ENCODE peak calls at places on chromosomes 4 and X, in seven cellular contexts. One of them, this sample, is unnamed.

GRCh38 chr4:56531823-56532222 is 26.2 kb downstream of the ARL9 start:
- DNase-seq in progenitor cell of endocrine pancreas: no peak
- DNase-seq in astrocyte of the spinal cord: no peak
- DNase-seq in K562: peak
- DNase-seq in HFF-Myc: no peak
- DNase-seq in fibroblast of the aortic adventitia: peak
- DNase-seq in cardiac muscle cell: peak
- DNase-seq in this sample: no peak

GRCh38 chrX:29841750-29842149 is 373.6 kb upstream of the MAGEB2 start:
- DNase-seq in K562: no peak
- DNase-seq in cardiac muscle cell: peak
- DNase-seq in astrocyte of the spinal cord: no peak
- DNase-seq in progenitor cell of endocrine pancreas: no peak
- DNase-seq in HFF-Myc: no peak
- DNase-seq in fibroblast of the aortic adventitia: no peak
- DNase-seq in this sample: no peak

GRCh38 chrX:12770440-12770839 is 20.8 kb upstream of the PRPS2 start:
- DNase-seq in HFF-Myc: no peak
- DNase-seq in fibroblast of the aortic adventitia: peak
- DNase-seq in astrocyte of the spinal cord: peak
- DNase-seq in K562: no peak
- DNase-seq in progenitor cell of endocrine pancreas: no peak
- DNase-seq in cardiac muscle cell: peak
- DNase-seq in this sample: no peak

GRCh38 chr4:173214661-173215060 is 46.0 kb downstream of the GALNT7 start:
- DNase-seq in astrocyte of the spinal cord: peak
- DNase-seq in progenitor cell of endocrine pancreas: no peak
- DNase-seq in HFF-Myc: peak
- DNase-seq in cardiac muscle cell: peak
- DNase-seq in fibroblast of the aortic adventitia: peak
- DNase-seq in K562: no peak
- DNase-seq in this sample: no peak

GRCh38 chrX:67700607-67701006 is 156.8 kb downstream of the AR start:
- DNase-seq in progenitor cell of endocrine pancreas: no peak
- DNase-seq in K562: no peak
- DNase-seq in astrocyte of the spinal cord: no peak
- DNase-seq in cardiac muscle cell: no peak
- DNase-seq in HFF-Myc: no peak
- DNase-seq in fibroblast of the aortic adventitia: no peak
- DNase-seq in this sample: no peak

GRCh38 chr4:65580551-65580950 is 89.7 kb downstream of the EPHA5 start:
- DNase-seq in K562: no peak
- DNase-seq in HFF-Myc: no peak
- DNase-seq in astrocyte of the spinal cord: peak
- DNase-seq in progenitor cell of endocrine pancreas: no peak
- DNase-seq in cardiac muscle cell: peak
- DNase-seq in fibroblast of the aortic adventitia: peak
- DNase-seq in this sample: no peak

GRCh38 chr4:166723532-166724140 is 510.7 kb downstream of the SPOCK3 start:
- DNase-seq in K562: no peak
- DNase-seq in cardiac muscle cell: no peak
- DNase-seq in HFF-Myc: no peak
- DNase-seq in fibroblast of the aortic adventitia: no peak
- DNase-seq in progenitor cell of endocrine pancreas: no peak
- DNase-seq in astrocyte of the spinal cord: no peak
- DNase-seq in this sample: no peak

GRCh38 chrX:153816821-153817220 is 13.5 kb downstream of the PDZD4 start:
- DNase-seq in cardiac muscle cell: peak
- DNase-seq in progenitor cell of endocrine pancreas: no peak
- DNase-seq in astrocyte of the spinal cord: no peak
- DNase-seq in K562: peak
- DNase-seq in fibroblast of the aortic adventitia: no peak
- DNase-seq in HFF-Myc: no peak
- DNase-seq in this sample: no peak

GRCh38 chrX:96684339-96685204 is at the start of gene DIAPH2:
- DNase-seq in progenitor cell of endocrine pancreas: peak
- DNase-seq in fibroblast of the aortic adventitia: peak
- DNase-seq in astrocyte of the spinal cord: peak
- DNase-seq in K562: no peak
- DNase-seq in HFF-Myc: no peak
- DNase-seq in cardiac muscle cell: peak
- DNase-seq in this sample: no peak

GRCh38 chrX:136907626-136908025 is 27.1 kb upstream of the RBMX start:
- DNase-seq in HFF-Myc: no peak
- DNase-seq in K562: no peak
- DNase-seq in astrocyte of the spinal cord: no peak
- DNase-seq in cardiac muscle cell: peak
- DNase-seq in progenitor cell of endocrine pancreas: no peak
- DNase-seq in fibroblast of the aortic adventitia: no peak
- DNase-seq in this sample: no peak

GRCh38 chr4:156677656-156678055 is 293.9 kb downstream of the PDGFC start:
- DNase-seq in progenitor cell of endocrine pancreas: no peak
- DNase-seq in K562: no peak
- DNase-seq in HFF-Myc: no peak
- DNase-seq in astrocyte of the spinal cord: no peak
- DNase-seq in cardiac muscle cell: no peak
- DNase-seq in fibroblast of the aortic adventitia: no peak
- DNase-seq in this sample: no peak

GRCh38 chr4:53614616-53615015 is 23.3 kb upstream of the LNX1 start:
- DNase-seq in cardiac muscle cell: no peak
- DNase-seq in astrocyte of the spinal cord: no peak
- DNase-seq in HFF-Myc: no peak
- DNase-seq in progenitor cell of endocrine pancreas: no peak
- DNase-seq in fibroblast of the aortic adventitia: no peak
- DNase-seq in K562: no peak
- DNase-seq in this sample: no peak

GRCh38 chr4:76758290-76758882 is 139.6 kb downstream of the SOWAHB start:
- DNase-seq in astrocyte of the spinal cord: peak
- DNase-seq in progenitor cell of endocrine pancreas: no peak
- DNase-seq in fibroblast of the aortic adventitia: peak
- DNase-seq in K562: peak
- DNase-seq in HFF-Myc: peak
- DNase-seq in cardiac muscle cell: peak
- DNase-seq in this sample: no peak

GRCh38 chrX:2707334-2707760 is 16.3 kb downstream of the CD99 start:
- DNase-seq in fibroblast of the aortic adventitia: peak
- DNase-seq in progenitor cell of endocrine pancreas: no peak
- DNase-seq in cardiac muscle cell: peak
- DNase-seq in astrocyte of the spinal cord: peak
- DNase-seq in K562: no peak
- DNase-seq in HFF-Myc: peak
- DNase-seq in this sample: no peak

GRCh38 chrX:13364230-13364629 is 44.4 kb upstream of the ATXN3L start:
- DNase-seq in K562: no peak
- DNase-seq in fibroblast of the aortic adventitia: no peak
- DNase-seq in astrocyte of the spinal cord: no peak
- DNase-seq in HFF-Myc: no peak
- DNase-seq in cardiac muscle cell: no peak
- DNase-seq in progenitor cell of endocrine pancreas: no peak
- DNase-seq in this sample: no peak

GRCh38 chrX:50941638-50942037 is 31.1 kb downstream of the BMP15 start:
- DNase-seq in progenitor cell of endocrine pancreas: no peak
- DNase-seq in cardiac muscle cell: peak
- DNase-seq in astrocyte of the spinal cord: no peak
- DNase-seq in K562: no peak
- DNase-seq in fibroblast of the aortic adventitia: no peak
- DNase-seq in HFF-Myc: no peak
- DNase-seq in this sample: no peak

GRCh38 chrX:140712413-140713173 is 3.0 kb downstream of the LINC00632 start:
- DNase-seq in HFF-Myc: peak
- DNase-seq in K562: no peak
- DNase-seq in astrocyte of the spinal cord: peak
- DNase-seq in progenitor cell of endocrine pancreas: peak
- DNase-seq in fibroblast of the aortic adventitia: no peak
- DNase-seq in cardiac muscle cell: peak
- DNase-seq in this sample: no peak

GRCh38 chrX:35101901-35102300 is 159.3 kb downstream of the FAM47B start:
- DNase-seq in cardiac muscle cell: no peak
- DNase-seq in HFF-Myc: no peak
- DNase-seq in fibroblast of the aortic adventitia: no peak
- DNase-seq in K562: no peak
- DNase-seq in progenitor cell of endocrine pancreas: no peak
- DNase-seq in astrocyte of the spinal cord: no peak
- DNase-seq in this sample: no peak

GRCh38 chr4:120053916-120054315 is 12.7 kb downstream of the MAD2L1 start:
- DNase-seq in cardiac muscle cell: no peak
- DNase-seq in progenitor cell of endocrine pancreas: no peak
- DNase-seq in K562: no peak
- DNase-seq in astrocyte of the spinal cord: no peak
- DNase-seq in fibroblast of the aortic adventitia: no peak
- DNase-seq in HFF-Myc: no peak
- DNase-seq in this sample: no peak

GRCh38 chr4:139921551-139922184 is 232.3 kb downstream of the MAML3 start:
- DNase-seq in HFF-Myc: no peak
- DNase-seq in K562: no peak
- DNase-seq in fibroblast of the aortic adventitia: no peak
- DNase-seq in astrocyte of the spinal cord: no peak
- DNase-seq in cardiac muscle cell: no peak
- DNase-seq in progenitor cell of endocrine pancreas: peak
- DNase-seq in this sample: no peak

GRCh38 chr4:182916483-182917181 is 554 bp downstream of the DCTD start:
- DNase-seq in K562: peak
- DNase-seq in fibroblast of the aortic adventitia: peak
- DNase-seq in HFF-Myc: peak
- DNase-seq in astrocyte of the spinal cord: peak
- DNase-seq in cardiac muscle cell: peak
- DNase-seq in progenitor cell of endocrine pancreas: no peak
- DNase-seq in this sample: no peak

GRCh38 chr4:103032575-103032974 is 13.1 kb upstream of the SLC9B1 start:
- DNase-seq in progenitor cell of endocrine pancreas: no peak
- DNase-seq in K562: peak
- DNase-seq in fibroblast of the aortic adventitia: peak
- DNase-seq in cardiac muscle cell: peak
- DNase-seq in astrocyte of the spinal cord: peak
- DNase-seq in HFF-Myc: no peak
- DNase-seq in this sample: no peak

GRCh38 chrX:11672213-11672612 is 6.5 kb upstream of the ARHGAP6 start:
- DNase-seq in K562: no peak
- DNase-seq in fibroblast of the aortic adventitia: no peak
- DNase-seq in astrocyte of the spinal cord: no peak
- DNase-seq in progenitor cell of endocrine pancreas: no peak
- DNase-seq in cardiac muscle cell: no peak
- DNase-seq in HFF-Myc: no peak
- DNase-seq in this sample: no peak

GRCh38 chr4:134668237-134668636 is 466.6 kb upstream of the PABPC4L start:
- DNase-seq in fibroblast of the aortic adventitia: no peak
- DNase-seq in K562: no peak
- DNase-seq in HFF-Myc: no peak
- DNase-seq in progenitor cell of endocrine pancreas: no peak
- DNase-seq in astrocyte of the spinal cord: no peak
- DNase-seq in cardiac muscle cell: no peak
- DNase-seq in this sample: no peak

GRCh38 chr4:183888564-183888963 is 16.5 kb upstream of the STOX2 start:
- DNase-seq in HFF-Myc: no peak
- DNase-seq in cardiac muscle cell: no peak
- DNase-seq in progenitor cell of endocrine pancreas: no peak
- DNase-seq in astrocyte of the spinal cord: no peak
- DNase-seq in fibroblast of the aortic adventitia: no peak
- DNase-seq in K562: no peak
- DNase-seq in this sample: no peak

GRCh38 chrX:40933132-40934078 is 151.8 kb upstream of the USP9X start:
- DNase-seq in HFF-Myc: no peak
- DNase-seq in K562: peak
- DNase-seq in progenitor cell of endocrine pancreas: no peak
- DNase-seq in cardiac muscle cell: peak
- DNase-seq in astrocyte of the spinal cord: peak
- DNase-seq in fibroblast of the aortic adventitia: peak
- DNase-seq in this sample: no peak

GRCh38 chr4:102387552-102388150 is 42.4 kb upstream of the SLC39A8 start:
- DNase-seq in fibroblast of the aortic adventitia: peak
- DNase-seq in cardiac muscle cell: peak
- DNase-seq in K562: no peak
- DNase-seq in astrocyte of the spinal cord: no peak
- DNase-seq in progenitor cell of endocrine pancreas: no peak
- DNase-seq in HFF-Myc: no peak
- DNase-seq in this sample: no peak

GRCh38 chr4:108830509-108831244 is 67.8 kb upstream of the ETNPPL start:
- DNase-seq in progenitor cell of endocrine pancreas: no peak
- DNase-seq in K562: no peak
- DNase-seq in HFF-Myc: no peak
- DNase-seq in fibroblast of the aortic adventitia: no peak
- DNase-seq in cardiac muscle cell: peak
- DNase-seq in astrocyte of the spinal cord: no peak
- DNase-seq in this sample: no peak

GRCh38 chrX:47562615-47563243 is 1.7 kb downstream of the ARAF start:
- DNase-seq in K562: no peak
- DNase-seq in progenitor cell of endocrine pancreas: no peak
- DNase-seq in fibroblast of the aortic adventitia: peak
- DNase-seq in cardiac muscle cell: peak
- DNase-seq in HFF-Myc: no peak
- DNase-seq in astrocyte of the spinal cord: peak
- DNase-seq in this sample: no peak

GRCh38 chrX:134377537-134377936 is 82.4 kb upstream of the HPRT1 start:
- DNase-seq in progenitor cell of endocrine pancreas: no peak
- DNase-seq in K562: peak
- DNase-seq in cardiac muscle cell: peak
- DNase-seq in HFF-Myc: no peak
- DNase-seq in astrocyte of the spinal cord: peak
- DNase-seq in fibroblast of the aortic adventitia: peak
- DNase-seq in this sample: no peak
- TF ChIP-seq CTCF in progenitor cell of endocrine pancreas: no peak
- TF ChIP-seq CTCF in K562: peak
- TF ChIP-seq CTCF in cardiac muscle cell: peak
- TF ChIP-seq CTCF in HFF-Myc: peak
- TF ChIP-seq CTCF in astrocyte of the spinal cord: peak
- TF ChIP-seq CTCF in fibroblast of the aortic adventitia: peak
- TF ChIP-seq CTCF in this sample: peak

GRCh38 chr4:119039779-119040178 is 95.9 kb upstream of the MYOZ2 start:
- DNase-seq in HFF-Myc: no peak
- DNase-seq in cardiac muscle cell: no peak
- DNase-seq in K562: no peak
- DNase-seq in progenitor cell of endocrine pancreas: no peak
- DNase-seq in astrocyte of the spinal cord: no peak
- DNase-seq in fibroblast of the aortic adventitia: no peak
- DNase-seq in this sample: no peak
- TF ChIP-seq CTCF in HFF-Myc: peak
- TF ChIP-seq CTCF in cardiac muscle cell: no peak
- TF ChIP-seq CTCF in K562: peak
- TF ChIP-seq CTCF in progenitor cell of endocrine pancreas: peak
- TF ChIP-seq CTCF in astrocyte of the spinal cord: peak
- TF ChIP-seq CTCF in fibroblast of the aortic adventitia: no peak
- TF ChIP-seq CTCF in this sample: peak

DNA sequence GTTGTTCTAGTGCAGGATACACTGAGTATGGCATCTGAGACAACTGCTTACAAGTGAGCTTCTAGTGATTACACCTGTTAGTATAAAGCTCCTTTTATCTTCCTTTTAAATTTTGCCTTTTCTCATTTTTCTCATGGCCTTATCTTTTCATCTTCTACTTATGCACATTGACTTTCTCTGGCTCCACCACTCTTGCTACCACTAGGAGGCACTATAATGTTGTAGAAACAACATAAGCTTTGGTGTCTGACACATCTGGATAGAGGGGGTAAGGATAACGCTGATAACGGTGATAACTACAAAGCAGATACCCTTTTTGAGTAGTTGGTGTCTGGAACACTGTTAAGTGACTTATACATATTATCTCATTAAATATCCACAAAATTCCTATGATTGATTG is 187.4 kb upstream of the TEX13C start:
- DNase-seq in fibroblast of the aortic adventitia: no peak
- DNase-seq in cardiac muscle cell: no peak
- DNase-seq in K562: peak
- DNase-seq in astrocyte of the spinal cord: no peak
- DNase-seq in progenitor cell of endocrine pancreas: no peak
- DNase-seq in HFF-Myc: no peak
- DNase-seq in this sample: no peak
- TF ChIP-seq CTCF in fibroblast of the aortic adventitia: no peak
- TF ChIP-seq CTCF in cardiac muscle cell: no peak
- TF ChIP-seq CTCF in K562: peak
- TF ChIP-seq CTCF in astrocyte of the spinal cord: no peak
- TF ChIP-seq CTCF in progenitor cell of endocrine pancreas: peak
- TF ChIP-seq CTCF in HFF-Myc: no peak
- TF ChIP-seq CTCF in this sample: peak

GRCh38 chr4:20251796-20252655 is at the start of gene SLIT2:
- DNase-seq in K562: peak
- DNase-seq in fibroblast of the aortic adventitia: peak
- DNase-seq in progenitor cell of endocrine pancreas: peak
- DNase-seq in cardiac muscle cell: peak
- DNase-seq in astrocyte of the spinal cord: peak
- DNase-seq in HFF-Myc: no peak
- DNase-seq in this sample: peak
- TF ChIP-seq CTCF in K562: no peak
- TF ChIP-seq CTCF in fibroblast of the aortic adventitia: peak
- TF ChIP-seq CTCF in progenitor cell of endocrine pancreas: no peak
- TF ChIP-seq CTCF in cardiac muscle cell: no peak
- TF ChIP-seq CTCF in astrocyte of the spinal cord: peak
- TF ChIP-seq CTCF in HFF-Myc: no peak
- TF ChIP-seq CTCF in this sample: no peak